ENCODE peak calls at places on chromosomes 12 and 14, in four cellular contexts. One of them, this sample, is unnamed. For H3K27me3, the result is how much of the 10 kb centered on the place peaks cover.

GRCh38 chr14:105836730-105837129 is 310.3 kb downstream of the TMEM121 start:
- DNase-seq in ovary: no peak
- DNase-seq in GM12878: no peak
- DNase-seq in pancreas: no peak
- DNase-seq in this sample: no peak

GRCh38 chr12:1939745-1940607 is 21.5 kb upstream of the CACNA2D4 start:
- DNase-seq in GM12878: peak
- DNase-seq in pancreas: peak
- DNase-seq in ovary: peak
- DNase-seq in this sample: peak

GRCh38 chr12:29160230-29160629 is 11.2 kb downstream of the FAR2 start:
- DNase-seq in GM12878: no peak
- DNase-seq in ovary: no peak
- DNase-seq in pancreas: no peak
- DNase-seq in this sample: no peak

GRCh38 chr12:24767016-24767415 is 181.9 kb downstream of the BCAT1 start:
- DNase-seq in pancreas: no peak
- DNase-seq in GM12878: no peak
- DNase-seq in ovary: no peak
- DNase-seq in this sample: no peak

GRCh38 chr12:40171501-40171900 is 53.3 kb upstream of the LRRK2 start:
- DNase-seq in GM12878: no peak
- DNase-seq in pancreas: no peak
- DNase-seq in ovary: no peak
- DNase-seq in this sample: no peak

GRCh38 chr14:68270342-68270741 is 450.8 kb downstream of the RAD51B start:
- DNase-seq in pancreas: no peak
- DNase-seq in ovary: no peak
- DNase-seq in GM12878: no peak
- DNase-seq in this sample: no peak

GRCh38 chr12:77615331-77615730 is 215.4 kb upstream of the NAV3 start:
- DNase-seq in GM12878: no peak
- DNase-seq in pancreas: no peak
- DNase-seq in ovary: no peak
- DNase-seq in this sample: no peak

GRCh38 chr12:84757978-84758377 is 154.6 kb downstream of the SLC6A15 start:
- DNase-seq in GM12878: no peak
- DNase-seq in pancreas: no peak
- DNase-seq in ovary: no peak
- DNase-seq in this sample: no peak

GRCh38 chr12:90333939-90334338 is 621.0 kb downstream of the CCER1 start:
- DNase-seq in ovary: no peak
- DNase-seq in GM12878: no peak
- DNase-seq in pancreas: no peak
- DNase-seq in this sample: no peak

GRCh38 chr12:39173689-39174088 is 268.3 kb upstream of the CPNE8 start:
- DNase-seq in pancreas: no peak
- DNase-seq in ovary: no peak
- DNase-seq in GM12878: no peak
- DNase-seq in this sample: no peak

GRCh38 chr12:122323311-122324019 is 57.2 kb upstream of the VPS33A start:
- DNase-seq in ovary: no peak
- DNase-seq in pancreas: no peak
- DNase-seq in GM12878: no peak
- DNase-seq in this sample: no peak

GRCh38 chr12:101877816-101878811 is 734 bp downstream of the DRAM1 start:
- DNase-seq in pancreas: no peak
- DNase-seq in ovary: peak
- DNase-seq in GM12878: no peak
- DNase-seq in this sample: peak

GRCh38 chr12:82862876-82863649 is 176.4 kb downstream of the TMTC2 start:
- DNase-seq in GM12878: no peak
- DNase-seq in pancreas: no peak
- DNase-seq in ovary: no peak
- DNase-seq in this sample: no peak

GRCh38 chr14:100383727-100384158 is 60.6 kb downstream of the SLC25A47 start:
- DNase-seq in GM12878: no peak
- DNase-seq in pancreas: peak
- DNase-seq in ovary: peak
- DNase-seq in this sample: peak

GRCh38 chr14:54354096-54354495 is 42.7 kb upstream of the CDKN3 start:
- DNase-seq in ovary: no peak
- DNase-seq in GM12878: no peak
- DNase-seq in pancreas: no peak
- DNase-seq in this sample: no peak

GRCh38 chr14:22671622-22672021 is 27.5 kb upstream of the OR6J1 start:
- DNase-seq in ovary: no peak
- DNase-seq in pancreas: no peak
- DNase-seq in GM12878: no peak
- DNase-seq in this sample: no peak

GRCh38 chr12:101697930-101698781 is 716 bp downstream of the CHPT1 start:
- DNase-seq in ovary: peak
- DNase-seq in pancreas: peak
- DNase-seq in GM12878: no peak
- DNase-seq in this sample: peak

GRCh38 chr12:28780096-28780495 is 369.0 kb upstream of the FAR2 start:
- DNase-seq in ovary: no peak
- DNase-seq in GM12878: no peak
- DNase-seq in pancreas: no peak
- DNase-seq in this sample: no peak

GRCh38 chr12:119674560-119674959 is 6.6 kb downstream of the PRKAB1 start:
- DNase-seq in GM12878: no peak
- DNase-seq in pancreas: no peak
- DNase-seq in ovary: no peak
- DNase-seq in this sample: no peak

GRCh38 chr12:121456551-121456950 is 56.6 kb downstream of the RNF34 start:
- DNase-seq in ovary: no peak
- DNase-seq in pancreas: no peak
- DNase-seq in GM12878: no peak
- DNase-seq in this sample: no peak

GRCh38 chr12:4991373-4991772 is 52.3 kb upstream of the KCNA5 start:
- DNase-seq in GM12878: no peak
- DNase-seq in pancreas: no peak
- DNase-seq in ovary: no peak
- DNase-seq in this sample: no peak

GRCh38 chr12:104609083-104609844 is 152.5 kb downstream of the CHST11 start:
- DNase-seq in ovary: no peak
- DNase-seq in pancreas: no peak
- DNase-seq in GM12878: no peak
- DNase-seq in this sample: no peak

GRCh38 chr12:12008931-12009611 is 61.7 kb upstream of the BCL2L14 start:
- DNase-seq in pancreas: no peak
- DNase-seq in ovary: no peak
- DNase-seq in GM12878: peak
- DNase-seq in this sample: no peak

GRCh38 chr12:124379938-124380754 is 85.3 kb downstream of the RFLNA start:
- DNase-seq in ovary: peak
- DNase-seq in GM12878: no peak
- DNase-seq in pancreas: no peak
- DNase-seq in this sample: peak

GRCh38 chr12:1826867-1827705 is 6.7 kb downstream of the LRTM2 start:
- DNase-seq in GM12878: no peak
- DNase-seq in ovary: no peak
- DNase-seq in pancreas: no peak
- DNase-seq in this sample: no peak

GRCh38 chr12:51009038-51009437 is 17.1 kb downstream of the SLC11A2 start:
- DNase-seq in GM12878: no peak
- DNase-seq in pancreas: no peak
- DNase-seq in ovary: peak
- DNase-seq in this sample: peak

GRCh38 chr12:79424109-79424721 is 266.5 kb downstream of the PAWR start:
- DNase-seq in ovary: no peak
- DNase-seq in pancreas: no peak
- DNase-seq in GM12878: no peak
- DNase-seq in this sample: no peak

GRCh38 chr12:120041386-120042231 is 52.6 kb downstream of the BICDL1 start:
- DNase-seq in pancreas: peak
- DNase-seq in ovary: no peak
- DNase-seq in GM12878: no peak
- DNase-seq in this sample: no peak

GRCh38 chr12:2580821-2581220 is 213.9 kb upstream of the FKBP4 start:
- DNase-seq in pancreas: no peak
- DNase-seq in ovary: no peak
- DNase-seq in GM12878: no peak
- DNase-seq in this sample: no peak

GRCh38 chr12:128940974-128941373 is 87.7 kb downstream of the GLT1D1 start:
- DNase-seq in GM12878: no peak
- DNase-seq in pancreas: no peak
- DNase-seq in ovary: no peak
- DNase-seq in this sample: no peak

GRCh38 chr14:103607822-103608221 is 21.2 kb upstream of the KLC1 start:
- DNase-seq in pancreas: no peak
- DNase-seq in GM12878: no peak
- DNase-seq in ovary: no peak
- DNase-seq in this sample: no peak

GRCh38 chr14:54366726-54367707 is 29.8 kb upstream of the CDKN3 start:
- DNase-seq in ovary: no peak
- DNase-seq in pancreas: peak
- DNase-seq in GM12878: no peak
- DNase-seq in this sample: no peak

DNA sequence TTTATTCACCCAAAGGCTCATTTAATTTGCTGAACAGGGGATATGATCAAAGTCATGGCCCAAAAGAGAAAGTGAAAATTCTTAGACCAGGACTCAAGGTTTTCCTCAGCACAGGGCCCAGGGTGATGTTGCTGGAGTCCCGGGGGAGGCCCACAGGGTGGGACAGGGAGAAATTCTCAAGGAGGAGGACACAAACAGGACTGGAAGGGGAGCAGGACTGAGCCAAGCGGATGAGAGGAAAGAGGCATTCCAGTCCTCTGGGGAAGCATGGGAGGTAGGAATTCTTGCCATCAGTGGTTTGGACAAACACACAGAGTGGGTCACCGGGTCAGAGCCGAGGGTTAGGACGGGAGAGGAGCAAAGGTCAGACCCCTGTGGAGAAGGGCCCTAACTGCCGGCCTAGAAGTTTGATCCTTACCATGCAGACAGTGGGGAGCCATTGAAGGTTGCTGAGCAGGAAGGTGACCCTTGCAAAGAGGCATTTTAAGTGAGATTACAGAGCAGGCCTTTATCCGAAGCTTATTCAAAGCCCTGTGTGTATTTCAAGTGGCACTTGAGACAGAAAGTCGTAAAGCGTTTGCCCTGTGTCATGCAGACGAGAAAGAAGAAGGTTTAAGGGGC is 68.4 kb upstream of the PTGR2 start:
- DNase-seq in ovary: no peak
- DNase-seq in GM12878: no peak
- DNase-seq in pancreas: no peak
- DNase-seq in this sample: peak
- H3K27me3 ChIP-seq in ovary: under half
- H3K27me3 ChIP-seq in GM12878: under half
- H3K27me3 ChIP-seq in pancreas: under half
- H3K27me3 ChIP-seq in this sample: under half

GRCh38 chr12:69708649-69709048 is 9.5 kb upstream of the BEST3 start:
- DNase-seq in pancreas: no peak
- DNase-seq in GM12878: no peak
- DNase-seq in ovary: no peak
- DNase-seq in this sample: no peak

GRCh38 chr12:69714542-69714941 is 15.4 kb upstream of the BEST3 start:
- DNase-seq in ovary: no peak
- DNase-seq in pancreas: no peak
- DNase-seq in GM12878: no peak
- DNase-seq in this sample: no peak

GRCh38 chr12:69712826-69713225 is 13.7 kb upstream of the BEST3 start:
- DNase-seq in ovary: no peak
- DNase-seq in pancreas: no peak
- DNase-seq in GM12878: no peak
- DNase-seq in this sample: no peak
- TF ChIP-seq CTCF in ovary: no peak
- TF ChIP-seq CTCF in pancreas: no peak
- TF ChIP-seq CTCF in GM12878: no peak
- TF ChIP-seq CTCF in this sample: no peak

GRCh38 chr12:54431911-54432814 is 13.1 kb upstream of the ITGA5 start:
- DNase-seq in GM12878: no peak
- DNase-seq in ovary: peak
- DNase-seq in pancreas: peak
- DNase-seq in this sample: peak
- H3K27me3 ChIP-seq in GM12878: under half
- H3K27me3 ChIP-seq in ovary: under half
- H3K27me3 ChIP-seq in pancreas: under half
- H3K27me3 ChIP-seq in this sample: under half

DNA sequence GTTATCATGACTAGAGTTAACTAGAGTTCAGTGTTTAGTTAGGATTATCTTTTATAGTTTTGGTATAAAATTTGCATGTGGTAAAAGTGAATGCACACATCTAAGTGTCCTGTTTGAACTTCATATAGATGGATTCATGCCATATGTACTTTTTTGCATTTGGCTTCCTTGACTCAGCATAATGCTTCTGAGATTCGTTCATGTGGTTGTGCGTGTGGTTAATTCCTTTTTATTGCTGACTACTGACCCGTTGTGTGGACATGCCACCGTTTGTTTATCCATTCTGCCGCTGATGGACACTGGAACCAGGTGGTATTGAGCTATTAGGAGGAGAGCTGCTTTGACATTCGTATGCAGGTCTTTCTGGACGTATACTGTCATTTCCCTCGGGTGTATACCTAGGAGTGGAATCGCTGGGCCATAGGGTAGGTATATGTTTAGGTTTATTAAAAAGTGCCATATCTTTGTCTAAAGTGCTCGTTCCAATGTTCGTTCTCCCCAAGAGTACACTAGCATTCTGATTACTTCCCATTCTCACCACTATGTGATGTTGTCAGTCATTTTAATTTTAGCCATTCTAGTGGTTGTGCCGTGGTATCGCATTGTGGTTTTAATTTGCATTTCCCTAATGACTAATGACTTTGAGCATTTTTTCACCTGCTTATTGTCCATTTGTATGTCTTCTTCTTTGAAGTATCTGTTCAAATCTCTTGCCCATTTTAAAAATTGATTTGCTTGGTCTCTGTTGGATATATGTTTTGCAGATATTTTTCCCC is 37.7 kb downstream of the RIN3 start:
- DNase-seq in ovary: no peak
- DNase-seq in GM12878: peak
- DNase-seq in pancreas: no peak
- DNase-seq in this sample: no peak
- TF ChIP-seq CTCF in ovary: no peak
- TF ChIP-seq CTCF in GM12878: peak
- TF ChIP-seq CTCF in pancreas: no peak
- TF ChIP-seq CTCF in this sample: no peak

GRCh38 chr12:96194572-96194889 is 356 bp downstream of the ELK3 start:
- DNase-seq in GM12878: no peak
- DNase-seq in ovary: no peak
- DNase-seq in pancreas: no peak
- DNase-seq in this sample: no peak

GRCh38 chr12:96195845-96196451 is 1.8 kb downstream of the ELK3 start:
- DNase-seq in ovary: no peak
- DNase-seq in GM12878: no peak
- DNase-seq in pancreas: no peak
- DNase-seq in this sample: no peak

GRCh38 chr12:96193725-96194571 is at the start of gene ELK3:
- DNase-seq in ovary: peak
- DNase-seq in pancreas: peak
- DNase-seq in GM12878: no peak
- DNase-seq in this sample: peak

GRCh38 chr12:96196781-96197180 is 2.6 kb downstream of the ELK3 start:
- DNase-seq in pancreas: no peak
- DNase-seq in ovary: no peak
- DNase-seq in GM12878: no peak
- DNase-seq in this sample: no peak

GRCh38 chr12:96194901-96195844 is 998 bp downstream of the ELK3 start:
- DNase-seq in ovary: peak
- DNase-seq in pancreas: peak
- DNase-seq in GM12878: peak
- DNase-seq in this sample: peak
- H3K27me3 ChIP-seq in ovary: under half
- H3K27me3 ChIP-seq in pancreas: under half
- H3K27me3 ChIP-seq in GM12878: under half
- H3K27me3 ChIP-seq in this sample: under half